ENCODE peak calls at places on chromosomes 16 and 17, in six cellular contexts. U is hepatocyte, J is lower lobe of right lung, V is heart right ventricle, N is astrocyte, I is adrenal gland. F is an unnamed sample. For H3K4me1, the result is how much of the 10 kb centered on the place peaks cover.

GRCh38 chr16:84293406-84293805 is 1.3 kb upstream of the WFDC1 start:
- DNase-seq in U (no peak), V (no peak), N (no peak), I (no peak), J (no peak), F (no peak)

GRCh38 chr17:58344791-58345157 is 7.2 kb downstream of the SUPT4H1 start:
- DNase-seq in J (no peak), N (no peak), V (no peak), I (no peak), U (no peak), F (peak)

GRCh38 chr17:72387487-72387886 is 266.7 kb downstream of the SOX9 start:
- DNase-seq in N (peak), I (no peak), V (no peak), U (peak), J (no peak), F (no peak)

GRCh38 chr16:58499092-58499511 is 841 bp upstream of the NDRG4 start:
- DNase-seq in N (no peak), V (no peak), I (no peak), J (no peak), U (no peak), F (no peak)

GRCh38 chr17:46732133-46732532 is 86.4 kb downstream of the WNT3 start:
- DNase-seq in N (no peak), J (no peak), I (no peak), U (no peak), V (no peak), F (no peak)

GRCh38 chr16:24114876-24115275 is 141.3 kb upstream of the CACNG3 start:
- DNase-seq in I (no peak), U (no peak), N (no peak), V (no peak), J (no peak), F (no peak)

GRCh38 chr16:69404275-69404805 is 18.5 kb upstream of the TERF2 start:
- DNase-seq in V (no peak), N (peak), U (peak), J (no peak), I (peak), F (peak)

GRCh38 chr17:73432624-73433190 is 120.9 kb upstream of the CDC42EP4 start:
- DNase-seq in J (no peak), U (no peak), V (no peak), I (no peak), N (no peak), F (no peak)

GRCh38 chr17:1967092-1967662 is 58.0 kb downstream of the RTN4RL1 start:
- DNase-seq in J (no peak), I (no peak), N (no peak), U (no peak), V (no peak), F (no peak)

GRCh38 chr17:17693253-17693954 is 12.1 kb downstream of the RAI1 start:
- DNase-seq in N (no peak), V (peak), U (peak), I (peak), J (peak), F (no peak)

GRCh38 chr17:62714016-62714777 is 86.7 kb downstream of the MRC2 start:
- DNase-seq in J (no peak), I (no peak), V (no peak), U (no peak), N (peak), F (no peak)

GRCh38 chr17:32117399-32117798 is 24.9 kb upstream of the RHOT1 start:
- DNase-seq in I (no peak), U (no peak), V (no peak), J (no peak), N (no peak), F (no peak)

GRCh38 chr17:19387921-19388521 is 1.0 kb upstream of the MFAP4 start:
- DNase-seq in J (no peak), V (no peak), N (peak), I (peak), U (peak), F (peak)

GRCh38 chr17:60134396-60135159 is 15.2 kb upstream of the CA4 start:
- DNase-seq in N (peak), V (no peak), U (no peak), I (peak), J (peak), F (no peak)

GRCh38 chr17:66040402-66040801 is 151.5 kb downstream of the CEP112 start:
- DNase-seq in U (no peak), N (no peak), I (peak), J (peak), V (peak), F (no peak)

GRCh38 chr16:30472328-30472942 is at the start of gene ITGAL:
- DNase-seq in U (no peak), N (no peak), J (peak), I (peak), V (peak), F (peak)

GRCh38 chr17:13320046-13320785 is 281.5 kb downstream of the HS3ST3A1 start:
- DNase-seq in N (no peak), I (no peak), V (no peak), U (no peak), J (no peak), F (no peak)

GRCh38 chr17:5127910-5128309 is 12.1 kb downstream of the USP6 start:
- DNase-seq in V (no peak), U (no peak), N (no peak), J (no peak), I (no peak), F (peak)

GRCh38 chr16:4593069-4593468 is 21.6 kb downstream of the UBALD1 start:
- DNase-seq in U (no peak), J (no peak), N (no peak), V (no peak), I (no peak), F (no peak)

GRCh38 chr17:50550661-50551432 is 3.9 kb downstream of the SPATA20 start:
- DNase-seq in I (peak), U (peak), J (peak), V (peak), N (peak), F (peak)

GRCh38 chr16:60331168-60331567 is 1597.1 kb upstream of the GOT2 start:
- DNase-seq in U (no peak), I (no peak), N (no peak), J (no peak), V (no peak), F (no peak)

GRCh38 chr17:47621293-47622178 is 28.2 kb upstream of the KPNB1 start:
- DNase-seq in J (no peak), V (peak), I (peak), U (peak), N (peak), F (no peak)

GRCh38 chr16:53534206-53534605 is 31.2 kb upstream of the AKTIP start:
- DNase-seq in J (no peak), V (no peak), N (no peak), U (no peak), I (no peak), F (no peak)

GRCh38 chr16:23699100-23699499 is 13.9 kb downstream of the ERN2 start:
- DNase-seq in N (no peak), J (no peak), V (no peak), U (no peak), I (no peak), F (peak)

GRCh38 chr17:72602517-72603345 is 481.9 kb downstream of the SOX9 start:
- DNase-seq in I (no peak), N (peak), V (no peak), J (peak), U (no peak), F (no peak)

GRCh38 chr16:74477226-74477625 is 55.9 kb upstream of the CLEC18B start:
- DNase-seq in I (no peak), U (peak), V (no peak), N (no peak), J (no peak), F (peak)

GRCh38 chr16:6600167-6600566 is 732.5 kb upstream of the RBFOX1 start:
- DNase-seq in V (no peak), N (no peak), U (no peak), J (no peak), I (no peak), F (no peak)

GRCh38 chr17:62681061-62681938 is 53.8 kb downstream of the MRC2 start:
- DNase-seq in V (no peak), I (no peak), U (no peak), J (peak), N (no peak), F (no peak)

GRCh38 chr17:30958187-30958586 is 12.7 kb upstream of the RNF135 start:
- DNase-seq in N (no peak), U (no peak), V (no peak), I (no peak), J (peak), F (no peak)

GRCh38 chr17:30954046-30954805 is 16.6 kb upstream of the RNF135 start:
- DNase-seq in N (no peak), V (no peak), I (peak), U (no peak), J (peak), F (no peak)

GRCh38 chr17:30957741-30958140 is 13.1 kb upstream of the RNF135 start:
- DNase-seq in V (no peak), J (no peak), U (no peak), I (no peak), N (no peak), F (no peak)

GRCh38 chr17:30952645-30953393 is 18.0 kb upstream of the RNF135 start:
- DNase-seq in U (no peak), N (no peak), J (peak), I (peak), V (no peak), F (no peak)

GRCh38 chr17:30956764-30957374 is 14.0 kb upstream of the RNF135 start:
- DNase-seq in V (no peak), U (no peak), N (no peak), J (no peak), I (no peak), F (peak)
- TF ChIP-seq CTCF in V (peak), U (no peak), N (no peak), J (no peak), I (no peak), F (no peak)

DNA sequence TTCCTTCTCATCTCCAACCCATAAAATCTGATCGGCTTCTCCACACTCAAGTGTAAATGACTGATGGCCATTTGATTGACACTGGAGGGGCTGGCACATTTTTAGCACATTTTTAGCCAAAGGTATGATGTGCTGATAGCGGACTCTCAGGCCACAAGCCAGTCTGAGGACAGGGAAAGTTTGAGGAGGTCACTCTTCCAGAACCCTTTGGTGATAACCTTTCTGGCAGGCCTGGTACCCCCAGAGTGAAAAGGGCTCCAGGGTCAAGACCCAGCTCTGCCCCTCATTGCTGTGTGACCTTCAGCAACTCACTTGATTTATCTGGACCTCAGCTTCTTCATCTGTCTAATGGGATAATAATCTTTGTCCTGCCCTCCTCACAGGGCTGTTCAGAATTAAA is 1.7 kb upstream of the NLRC5 start:
- DNase-seq in V (no peak), U (no peak), N (no peak), J (no peak), I (no peak), F (no peak)
- H3K4me1 ChIP-seq in V (half or more), U (under half), N (under half), J (half or more), I (under half), F (half or more)

GRCh38 chr17:83176272-83176955 is 97.0 kb downstream of the METRNL start:
- DNase-seq in J (no peak), I (no peak), N (no peak), V (no peak), U (no peak), F (peak)

GRCh38 chr17:83175551-83176271 is 96.3 kb downstream of the METRNL start:
- DNase-seq in N (no peak), V (no peak), J (no peak), I (no peak), U (no peak), F (peak)

GRCh38 chr17:83173997-83174858 is 94.8 kb downstream of the METRNL start:
- DNase-seq in U (peak), I (no peak), N (no peak), V (no peak), J (no peak), F (peak)

GRCh38 chr17:83173180-83173996 is 94.0 kb downstream of the METRNL start:
- DNase-seq in J (no peak), N (no peak), I (no peak), V (no peak), U (peak), F (peak)

DNA sequence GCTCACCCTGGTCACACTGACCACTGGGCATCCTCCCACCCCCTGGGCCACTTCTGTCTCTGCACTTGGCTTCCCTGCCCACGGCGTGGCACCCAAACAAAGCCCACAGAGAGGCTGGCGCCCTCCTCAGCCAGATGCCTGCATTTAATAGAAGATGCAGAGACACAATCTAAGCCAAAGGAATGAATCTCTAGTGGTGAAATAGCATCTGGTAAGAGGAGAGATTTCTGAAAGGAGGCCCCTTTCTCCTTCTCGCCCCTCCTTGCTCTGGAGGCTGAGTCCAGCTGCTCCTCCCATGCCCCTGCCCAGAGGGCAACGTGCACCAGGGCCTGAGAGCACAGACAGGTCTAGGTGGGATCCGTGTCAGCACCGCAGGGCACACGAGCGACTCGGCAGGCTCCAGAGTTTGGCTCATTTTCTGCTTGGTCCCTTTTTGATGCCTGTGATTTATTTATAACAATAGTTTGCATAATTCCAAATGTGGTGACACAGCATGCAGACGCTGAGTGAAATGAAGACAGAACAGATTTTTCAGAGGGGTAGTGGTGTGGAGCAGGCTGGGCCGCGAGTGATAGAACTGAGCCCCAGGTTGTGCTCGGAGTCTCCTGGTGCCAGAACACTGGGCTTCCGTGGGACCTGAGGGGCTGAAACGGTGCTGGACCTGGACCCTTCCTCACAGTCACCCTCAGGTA is 95.6 kb downstream of the METRNL start:
- DNase-seq in U (no peak), J (no peak), I (no peak), V (no peak), N (no peak), F (no peak)
- TF ChIP-seq CTCF in U (peak), J (no peak), I (no peak), V (no peak), N (no peak), F (no peak)

GRCh38 chr16:83098536-83098935 is 471.8 kb downstream of the CDH13 start:
- DNase-seq in V (no peak), N (no peak), J (no peak), U (no peak), I (no peak), F (no peak)

GRCh38 chr16:83095926-83096692 is 469.3 kb downstream of the CDH13 start:
- DNase-seq in V (no peak), N (peak), J (no peak), I (no peak), U (peak), F (no peak)

GRCh38 chr16:83105279-83106077 is 478.7 kb downstream of the CDH13 start:
- DNase-seq in I (no peak), N (no peak), U (no peak), V (no peak), J (no peak), F (no peak)

GRCh38 chr16:83102336-83102735 is 475.6 kb downstream of the CDH13 start:
- DNase-seq in U (no peak), V (no peak), I (no peak), N (no peak), J (no peak), F (no peak)

GRCh38 chr16:83100679-83101078 is 473.9 kb downstream of the CDH13 start:
- DNase-seq in I (no peak), V (no peak), N (no peak), U (no peak), J (no peak), F (no peak)
- H3K4me1 ChIP-seq in I (under half), V (under half), N (under half), U (under half), J (under half), F (under half)